ENCODE peak calls at places on chromosomes 7 and 10, in eight cellular contexts. One of them, this sample, is unnamed. For H3K9me3, the result is how much of the 10 kb centered on the place peaks cover.

GRCh38 chr10:37707829-37708578 is 149.4 kb downstream of the ZNF248 start:
- DNase-seq in A549: peak
- DNase-seq in sigmoid colon: no peak
- DNase-seq in left ventricle myocardium inferior: no peak
- DNase-seq in adrenal gland: no peak
- DNase-seq in mammary epithelial cell: no peak
- DNase-seq in heart right ventricle: no peak
- DNase-seq in ascending aorta: no peak
- DNase-seq in this sample: no peak

GRCh38 chr7:88350118-88350517 is 43.4 kb upstream of the STEAP4 start:
- DNase-seq in adrenal gland: no peak
- DNase-seq in mammary epithelial cell: no peak
- DNase-seq in heart right ventricle: no peak
- DNase-seq in sigmoid colon: no peak
- DNase-seq in left ventricle myocardium inferior: no peak
- DNase-seq in A549: no peak
- DNase-seq in ascending aorta: no peak
- DNase-seq in this sample: no peak

GRCh38 chr7:99006739-99007424 is 128.6 kb downstream of the TRRAP start:
- DNase-seq in heart right ventricle: no peak
- DNase-seq in sigmoid colon: no peak
- DNase-seq in left ventricle myocardium inferior: no peak
- DNase-seq in adrenal gland: peak
- DNase-seq in A549: no peak
- DNase-seq in ascending aorta: no peak
- DNase-seq in mammary epithelial cell: no peak
- DNase-seq in this sample: no peak

GRCh38 chr10:49662169-49662830 is 17.2 kb upstream of the C10orf53 start:
- DNase-seq in mammary epithelial cell: no peak
- DNase-seq in ascending aorta: no peak
- DNase-seq in heart right ventricle: no peak
- DNase-seq in A549: no peak
- DNase-seq in left ventricle myocardium inferior: no peak
- DNase-seq in adrenal gland: no peak
- DNase-seq in sigmoid colon: no peak
- DNase-seq in this sample: no peak

GRCh38 chr10:51896849-51897248 is 197.5 kb upstream of the CSTF2T start:
- DNase-seq in ascending aorta: no peak
- DNase-seq in A549: no peak
- DNase-seq in left ventricle myocardium inferior: no peak
- DNase-seq in mammary epithelial cell: no peak
- DNase-seq in heart right ventricle: no peak
- DNase-seq in sigmoid colon: no peak
- DNase-seq in adrenal gland: no peak
- DNase-seq in this sample: no peak

GRCh38 chr10:124706462-124706857 is 37.7 kb downstream of the FAM53B start:
- DNase-seq in adrenal gland: no peak
- DNase-seq in sigmoid colon: no peak
- DNase-seq in mammary epithelial cell: no peak
- DNase-seq in ascending aorta: no peak
- DNase-seq in heart right ventricle: no peak
- DNase-seq in A549: no peak
- DNase-seq in left ventricle myocardium inferior: no peak
- DNase-seq in this sample: no peak

GRCh38 chr10:58516118-58516517 is 3.4 kb downstream of the BICC1 start:
- DNase-seq in A549: peak
- DNase-seq in left ventricle myocardium inferior: no peak
- DNase-seq in mammary epithelial cell: peak
- DNase-seq in adrenal gland: no peak
- DNase-seq in ascending aorta: no peak
- DNase-seq in heart right ventricle: no peak
- DNase-seq in sigmoid colon: no peak
- DNase-seq in this sample: no peak

GRCh38 chr7:87413951-87414381 is 61.5 kb downstream of the ABCB4 start:
- DNase-seq in adrenal gland: peak
- DNase-seq in left ventricle myocardium inferior: no peak
- DNase-seq in heart right ventricle: no peak
- DNase-seq in A549: peak
- DNase-seq in mammary epithelial cell: peak
- DNase-seq in sigmoid colon: no peak
- DNase-seq in ascending aorta: no peak
- DNase-seq in this sample: peak

GRCh38 chr10:43203491-43204393 is 63.1 kb downstream of the RASGEF1A start:
- DNase-seq in left ventricle myocardium inferior: no peak
- DNase-seq in A549: peak
- DNase-seq in adrenal gland: no peak
- DNase-seq in ascending aorta: no peak
- DNase-seq in heart right ventricle: no peak
- DNase-seq in mammary epithelial cell: no peak
- DNase-seq in sigmoid colon: peak
- DNase-seq in this sample: peak

GRCh38 chr10:43205681-43206390 is 61.0 kb downstream of the RASGEF1A start:
- DNase-seq in left ventricle myocardium inferior: no peak
- DNase-seq in adrenal gland: peak
- DNase-seq in A549: no peak
- DNase-seq in sigmoid colon: peak
- DNase-seq in ascending aorta: peak
- DNase-seq in mammary epithelial cell: no peak
- DNase-seq in heart right ventricle: no peak
- DNase-seq in this sample: peak

GRCh38 chr10:43206391-43207235 is 60.3 kb downstream of the RASGEF1A start:
- DNase-seq in heart right ventricle: no peak
- DNase-seq in A549: no peak
- DNase-seq in left ventricle myocardium inferior: peak
- DNase-seq in adrenal gland: peak
- DNase-seq in mammary epithelial cell: no peak
- DNase-seq in sigmoid colon: peak
- DNase-seq in ascending aorta: no peak
- DNase-seq in this sample: peak

GRCh38 chr10:43204394-43204942 is 62.4 kb downstream of the RASGEF1A start:
- DNase-seq in adrenal gland: no peak
- DNase-seq in sigmoid colon: peak
- DNase-seq in A549: no peak
- DNase-seq in heart right ventricle: no peak
- DNase-seq in mammary epithelial cell: no peak
- DNase-seq in left ventricle myocardium inferior: no peak
- DNase-seq in ascending aorta: peak
- DNase-seq in this sample: no peak

GRCh38 chr10:43204943-43205671 is 61.8 kb downstream of the RASGEF1A start:
- DNase-seq in left ventricle myocardium inferior: no peak
- DNase-seq in heart right ventricle: no peak
- DNase-seq in A549: peak
- DNase-seq in adrenal gland: peak
- DNase-seq in ascending aorta: peak
- DNase-seq in sigmoid colon: peak
- DNase-seq in mammary epithelial cell: peak
- DNase-seq in this sample: peak
- TF ChIP-seq CTCF in left ventricle myocardium inferior: peak
- TF ChIP-seq CTCF in heart right ventricle: peak
- TF ChIP-seq CTCF in A549: peak
- TF ChIP-seq CTCF in adrenal gland: peak
- TF ChIP-seq CTCF in ascending aorta: no peak
- TF ChIP-seq CTCF in sigmoid colon: no peak
- TF ChIP-seq CTCF in mammary epithelial cell: peak
- TF ChIP-seq CTCF in this sample: peak

GRCh38 chr7:158076215-158076614 is 511.4 kb downstream of the PTPRN2 start:
- DNase-seq in A549: no peak
- DNase-seq in left ventricle myocardium inferior: no peak
- DNase-seq in ascending aorta: no peak
- DNase-seq in mammary epithelial cell: no peak
- DNase-seq in adrenal gland: no peak
- DNase-seq in sigmoid colon: no peak
- DNase-seq in heart right ventricle: no peak
- DNase-seq in this sample: no peak

GRCh38 chr7:158078161-158078910 is 509.3 kb downstream of the PTPRN2 start:
- DNase-seq in adrenal gland: no peak
- DNase-seq in mammary epithelial cell: no peak
- DNase-seq in ascending aorta: no peak
- DNase-seq in A549: no peak
- DNase-seq in left ventricle myocardium inferior: no peak
- DNase-seq in heart right ventricle: no peak
- DNase-seq in sigmoid colon: peak
- DNase-seq in this sample: no peak

GRCh38 chr7:158075633-158076001 is 512.0 kb downstream of the PTPRN2 start:
- DNase-seq in mammary epithelial cell: no peak
- DNase-seq in sigmoid colon: no peak
- DNase-seq in A549: no peak
- DNase-seq in heart right ventricle: no peak
- DNase-seq in ascending aorta: no peak
- DNase-seq in adrenal gland: no peak
- DNase-seq in left ventricle myocardium inferior: no peak
- DNase-seq in this sample: no peak

GRCh38 chr7:158076656-158077055 is 511.0 kb downstream of the PTPRN2 start:
- DNase-seq in mammary epithelial cell: no peak
- DNase-seq in heart right ventricle: no peak
- DNase-seq in left ventricle myocardium inferior: no peak
- DNase-seq in A549: no peak
- DNase-seq in sigmoid colon: no peak
- DNase-seq in adrenal gland: no peak
- DNase-seq in ascending aorta: no peak
- DNase-seq in this sample: no peak

DNA sequence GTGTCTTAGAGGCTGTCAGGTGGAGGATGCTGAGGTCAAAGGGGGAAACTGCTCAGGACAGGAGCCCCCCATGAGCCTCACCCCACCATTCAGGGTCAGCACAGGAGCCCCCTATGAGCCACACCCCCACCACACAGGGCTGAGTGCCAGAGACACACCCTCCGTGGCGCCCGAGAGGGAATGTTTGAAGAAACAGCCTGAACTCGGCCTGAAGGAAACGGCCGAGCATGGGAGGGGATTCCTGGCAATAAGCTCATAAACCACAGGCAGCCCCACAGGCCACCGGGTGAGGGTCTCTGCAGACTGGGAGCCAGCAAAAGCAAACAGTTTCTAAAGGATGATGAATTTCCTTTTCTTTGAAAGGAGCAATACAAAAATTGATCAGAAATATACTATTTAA is 510.2 kb downstream of the PTPRN2 start:
- DNase-seq in adrenal gland: no peak
- DNase-seq in sigmoid colon: no peak
- DNase-seq in ascending aorta: no peak
- DNase-seq in mammary epithelial cell: no peak
- DNase-seq in left ventricle myocardium inferior: no peak
- DNase-seq in heart right ventricle: no peak
- DNase-seq in A549: no peak
- DNase-seq in this sample: no peak
- H3K9me3 ChIP-seq in adrenal gland: under half
- H3K9me3 ChIP-seq in sigmoid colon: under half
- H3K9me3 ChIP-seq in ascending aorta: under half
- H3K9me3 ChIP-seq in mammary epithelial cell: under half
- H3K9me3 ChIP-seq in left ventricle myocardium inferior: under half
- H3K9me3 ChIP-seq in heart right ventricle: under half
- H3K9me3 ChIP-seq in A549: under half
- H3K9me3 ChIP-seq in this sample: under half

GRCh38 chr7:20399516-20399915 is 68.8 kb downstream of the ITGB8 start:
- DNase-seq in mammary epithelial cell: peak
- DNase-seq in sigmoid colon: no peak
- DNase-seq in A549: no peak
- DNase-seq in ascending aorta: no peak
- DNase-seq in left ventricle myocardium inferior: no peak
- DNase-seq in adrenal gland: no peak
- DNase-seq in heart right ventricle: no peak
- DNase-seq in this sample: no peak

GRCh38 chr7:20403356-20403755 is 72.7 kb downstream of the ITGB8 start:
- DNase-seq in heart right ventricle: peak
- DNase-seq in left ventricle myocardium inferior: peak
- DNase-seq in adrenal gland: no peak
- DNase-seq in A549: no peak
- DNase-seq in mammary epithelial cell: no peak
- DNase-seq in sigmoid colon: peak
- DNase-seq in ascending aorta: no peak
- DNase-seq in this sample: peak

GRCh38 chr7:20404371-20404770 is 73.7 kb downstream of the ITGB8 start:
- DNase-seq in sigmoid colon: no peak
- DNase-seq in adrenal gland: no peak
- DNase-seq in heart right ventricle: no peak
- DNase-seq in A549: no peak
- DNase-seq in left ventricle myocardium inferior: no peak
- DNase-seq in ascending aorta: no peak
- DNase-seq in mammary epithelial cell: no peak
- DNase-seq in this sample: peak

GRCh38 chr7:20407585-20408466 is 77.1 kb downstream of the ITGB8 start:
- DNase-seq in sigmoid colon: peak
- DNase-seq in ascending aorta: no peak
- DNase-seq in heart right ventricle: peak
- DNase-seq in A549: peak
- DNase-seq in mammary epithelial cell: peak
- DNase-seq in left ventricle myocardium inferior: peak
- DNase-seq in adrenal gland: peak
- DNase-seq in this sample: peak

DNA sequence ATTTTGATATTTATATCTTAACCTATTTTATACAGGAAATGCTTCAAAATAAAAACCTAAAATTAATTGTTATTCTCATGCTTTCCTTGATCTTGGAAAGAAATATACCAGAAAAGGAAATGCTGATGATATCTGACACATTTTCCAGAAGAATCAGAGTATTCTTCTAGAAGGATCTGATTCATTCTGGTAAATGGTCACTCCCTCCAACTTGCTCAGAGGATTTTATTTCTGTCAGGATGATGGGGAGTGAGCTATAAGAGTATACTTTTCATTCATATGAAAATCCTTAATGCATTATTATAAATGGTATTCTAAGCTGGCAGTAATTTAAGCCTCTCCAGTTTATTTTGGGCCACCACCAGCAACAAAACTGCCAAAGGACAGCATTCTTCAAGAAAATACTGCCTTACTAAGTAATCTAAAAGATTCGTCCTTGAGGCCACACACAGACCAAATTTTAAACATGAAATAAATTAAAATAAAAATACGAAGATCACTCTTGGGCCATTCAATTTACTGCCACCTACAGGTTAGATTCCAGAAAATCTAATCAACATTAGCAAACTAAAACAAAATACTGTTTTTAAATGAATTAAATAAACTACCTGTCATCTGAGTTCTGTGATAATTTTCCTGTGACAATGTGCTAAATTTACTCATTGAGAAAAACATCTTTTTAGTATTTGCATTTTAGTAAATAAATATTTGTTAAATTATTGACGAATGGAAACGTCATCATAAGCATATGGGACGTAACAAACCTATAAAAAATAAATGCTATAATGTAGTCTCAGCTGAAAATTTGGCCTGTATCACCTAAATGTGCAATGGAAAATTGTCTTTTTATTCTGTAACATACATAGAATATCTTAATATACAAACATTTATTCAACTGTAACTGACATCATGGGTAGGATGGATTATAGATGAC is 71.9 kb downstream of the ITGB8 start:
- DNase-seq in mammary epithelial cell: no peak
- DNase-seq in left ventricle myocardium inferior: no peak
- DNase-seq in sigmoid colon: no peak
- DNase-seq in adrenal gland: no peak
- DNase-seq in ascending aorta: no peak
- DNase-seq in heart right ventricle: no peak
- DNase-seq in A549: no peak
- DNase-seq in this sample: no peak
- TF ChIP-seq CTCF in mammary epithelial cell: peak
- TF ChIP-seq CTCF in left ventricle myocardium inferior: peak
- TF ChIP-seq CTCF in sigmoid colon: no peak
- TF ChIP-seq CTCF in adrenal gland: peak
- TF ChIP-seq CTCF in ascending aorta: no peak
- TF ChIP-seq CTCF in heart right ventricle: peak
- TF ChIP-seq CTCF in A549: peak
- TF ChIP-seq CTCF in this sample: no peak

GRCh38 chr7:151786241-151786640 is 90.7 kb downstream of the PRKAG2 start:
- DNase-seq in mammary epithelial cell: no peak
- DNase-seq in ascending aorta: no peak
- DNase-seq in sigmoid colon: no peak
- DNase-seq in A549: no peak
- DNase-seq in left ventricle myocardium inferior: no peak
- DNase-seq in adrenal gland: no peak
- DNase-seq in heart right ventricle: no peak
- DNase-seq in this sample: no peak

GRCh38 chr7:151785681-151785965 is 91.3 kb downstream of the PRKAG2 start:
- DNase-seq in left ventricle myocardium inferior: no peak
- DNase-seq in heart right ventricle: no peak
- DNase-seq in A549: no peak
- DNase-seq in ascending aorta: no peak
- DNase-seq in mammary epithelial cell: no peak
- DNase-seq in sigmoid colon: no peak
- DNase-seq in adrenal gland: no peak
- DNase-seq in this sample: no peak

GRCh38 chr7:151783958-151784575 is 92.8 kb downstream of the PRKAG2 start:
- DNase-seq in mammary epithelial cell: no peak
- DNase-seq in ascending aorta: no peak
- DNase-seq in sigmoid colon: no peak
- DNase-seq in A549: no peak
- DNase-seq in heart right ventricle: no peak
- DNase-seq in adrenal gland: no peak
- DNase-seq in left ventricle myocardium inferior: no peak
- DNase-seq in this sample: no peak

GRCh38 chr7:151782598-151783448 is 94.1 kb downstream of the PRKAG2 start:
- DNase-seq in mammary epithelial cell: peak
- DNase-seq in A549: peak
- DNase-seq in left ventricle myocardium inferior: peak
- DNase-seq in sigmoid colon: peak
- DNase-seq in adrenal gland: peak
- DNase-seq in ascending aorta: no peak
- DNase-seq in heart right ventricle: peak
- DNase-seq in this sample: peak

DNA sequence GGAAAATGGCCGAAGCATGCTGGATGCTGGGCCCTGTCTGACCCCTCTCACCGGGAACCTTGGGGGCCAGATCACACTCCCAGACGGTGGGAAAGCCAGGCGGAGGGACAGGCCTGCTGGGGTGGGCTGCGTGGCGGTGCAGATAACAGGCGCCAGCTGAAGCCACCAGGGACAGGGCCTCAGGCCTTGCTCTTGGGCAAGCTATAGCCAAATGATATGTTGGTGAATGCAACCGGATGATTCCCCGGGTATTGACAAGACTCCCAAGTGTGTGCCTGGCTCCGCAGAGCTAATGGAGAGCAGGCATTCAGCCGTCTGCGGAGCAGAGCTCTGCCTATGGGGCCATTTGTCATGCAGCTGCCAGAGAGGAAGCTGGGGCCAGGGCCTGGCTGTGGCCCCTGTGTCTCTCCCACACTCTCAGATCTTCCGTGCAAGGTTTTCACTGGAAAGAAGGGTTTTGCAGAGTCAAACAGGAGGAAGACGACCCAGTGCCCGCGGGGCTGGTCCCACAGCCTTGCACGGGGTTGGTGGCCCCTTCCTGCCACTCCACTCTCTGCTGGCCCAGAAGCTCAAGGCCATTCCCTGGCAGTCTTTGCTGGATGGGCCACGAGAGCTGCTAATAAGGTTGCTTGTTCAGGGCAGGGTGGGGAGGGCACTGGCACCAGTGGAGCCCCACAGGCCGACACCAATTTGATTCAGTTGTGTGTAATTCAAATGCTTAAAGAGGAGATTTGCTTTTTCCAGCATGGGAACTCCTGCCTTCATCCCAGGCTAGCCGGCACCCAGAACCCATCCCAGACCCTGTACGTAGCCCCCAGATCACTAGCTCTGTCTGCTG is 91.9 kb downstream of the PRKAG2 start:
- DNase-seq in left ventricle myocardium inferior: no peak
- DNase-seq in sigmoid colon: no peak
- DNase-seq in A549: no peak
- DNase-seq in ascending aorta: no peak
- DNase-seq in mammary epithelial cell: no peak
- DNase-seq in heart right ventricle: no peak
- DNase-seq in adrenal gland: no peak
- DNase-seq in this sample: no peak
- H3K9me3 ChIP-seq in left ventricle myocardium inferior: under half
- H3K9me3 ChIP-seq in sigmoid colon: under half
- H3K9me3 ChIP-seq in A549: under half
- H3K9me3 ChIP-seq in ascending aorta: under half
- H3K9me3 ChIP-seq in mammary epithelial cell: under half
- H3K9me3 ChIP-seq in heart right ventricle: under half
- H3K9me3 ChIP-seq in adrenal gland: under half
- H3K9me3 ChIP-seq in this sample: under half

This sample was measured in WERI-Rb-1.